ENCODE peak calls at places on chromosomes 11 and 22, in four cellular contexts. C is left lung; V is CD8-positive, alpha-beta T cell; M is SK-N-SH treated with all-trans-retinoic acid at 6 μM for 48 hours. E is an unnamed sample.
A peak's percentile ranks its signal among the peaks of the same experiment; 100 is the strongest.

GRCh38 chr22:36081023-36081431 is 52.4 kb upstream of the RBFOX2 start:
- ATAC-seq in V (no peak), M (peak; percentile 80), C (no peak), E (peak; percentile 52)

GRCh38 chr11:35036642-35037041 is 102.3 kb upstream of the CD44 start:
- ATAC-seq in V (no peak), M (peak; percentile 14), C (no peak), E (peak; percentile 52)

GRCh38 chr11:88415495-88415894 is 78.0 kb upstream of the CTSC start:
- ATAC-seq in M (no peak), C (no peak), V (peak; percentile 10), E (peak; percentile 38)

GRCh38 chr22:18063311-18063710 is 14.5 kb upstream of the PEX26 start:
- ATAC-seq in M (no peak), C (no peak), V (no peak), E (no peak)

GRCh38 chr22:44615602-44616180 is 86.3 kb upstream of the PRR5 start:
- ATAC-seq in C (no peak), M (no peak), V (no peak), E (no peak)

GRCh38 chr22:35752172-35752832 is 34.6 kb downstream of the APOL5 start:
- ATAC-seq in C (peak; percentile 29), M (no peak), V (no peak), E (no peak)

GRCh38 chr11:130217133-130217631 is 57.6 kb downstream of the ST14 start:
- ATAC-seq in V (no peak), C (no peak), M (no peak), E (no peak)

GRCh38 chr11:13680501-13681264 is 12.2 kb downstream of the FAR1 start:
- ATAC-seq in C (peak; percentile 62), M (no peak), V (no peak), E (peak; percentile 32)

GRCh38 chr11:66066751-66067150 is 3.3 kb upstream of the PACS1 start:
- ATAC-seq in M (no peak), C (no peak), V (no peak), E (no peak)

GRCh38 chr11:59088164-59088563 is 2.1 kb downstream of the GLYATL1B start:
- ATAC-seq in M (no peak), V (no peak), C (no peak), E (no peak)

GRCh38 chr11:63620928-63621539 is 6.8 kb upstream of the PLAAT3 start:
- ATAC-seq in M (no peak), V (no peak), C (peak; percentile 40), E (no peak)

GRCh38 chr11:95248666-95249467 is 17.9 kb upstream of the SESN3 start:
- ATAC-seq in V (no peak), M (no peak), C (peak; percentile 55), E (peak; percentile 13)

GRCh38 chr11:93737904-93738612 is 3.2 kb downstream of the TAF1D start:
- ATAC-seq in C (no peak), V (no peak), M (no peak), E (peak; percentile 47)

GRCh38 chr11:2930705-2931415 is 1.6 kb upstream of the PHLDA2 start:
- ATAC-seq in V (no peak), M (peak; percentile 54), C (peak; percentile 79), E (peak; percentile 15)

GRCh38 chr11:70120674-70121073 is 42.6 kb downstream of the ANO1 start:
- ATAC-seq in C (no peak), M (no peak), V (no peak), E (no peak)

GRCh38 chr11:116101737-116102275 is 597.6 kb upstream of the CADM1 start:
- ATAC-seq in M (no peak), C (peak; percentile 91), V (no peak), E (no peak)

GRCh38 chr11:65498977-65499712 is at the start of gene MALAT1:
- ATAC-seq in C (peak; percentile 19), M (peak; percentile 16), V (peak; percentile 16), E (no peak)

GRCh38 chr11:940496-941135 is 14.9 kb downstream of the AP2A2 start:
- ATAC-seq in C (peak; percentile 47), V (no peak), M (no peak), E (no peak)

GRCh38 chr22:33006220-33006954 is 51.8 kb downstream of the SYN3 start:
- ATAC-seq in V (no peak), C (peak; percentile 44), M (no peak), E (no peak)

GRCh38 chr11:69662021-69662698 is 13.0 kb downstream of the LTO1 start:
- ATAC-seq in C (no peak), V (no peak), M (peak; percentile 37), E (no peak)

GRCh38 chr11:63814383-63814736 is 1.1 kb downstream of the SPINDOC start:
- ATAC-seq in M (peak; percentile 14), C (peak; percentile 2), V (no peak), E (no peak)

GRCh38 chr11:38384568-38384967 is 1786.5 kb upstream of the RAG2 start:
- ATAC-seq in V (no peak), C (no peak), M (no peak), E (no peak)

GRCh38 chr11:128772814-128773213 is 78.9 kb downstream of the FLI1 start:
- ATAC-seq in M (no peak), C (peak; percentile 62), V (peak; percentile 54), E (peak; percentile 59)

GRCh38 chr11:27304514-27304913 is 58.5 kb downstream of the CCDC34 start:
- ATAC-seq in V (no peak), C (no peak), M (no peak), E (no peak)

GRCh38 chr11:14237333-14237988 is 121.5 kb downstream of the RRAS2 start:
- ATAC-seq in M (no peak), C (peak; percentile 70), V (peak; percentile 46), E (peak; percentile 39)

GRCh38 chr11:132119573-132119972 is 749.2 kb downstream of the NTM start:
- ATAC-seq in M (no peak), C (no peak), V (no peak), E (no peak)

GRCh38 chr11:28086569-28086968 is 21.4 kb downstream of the KIF18A start:
- ATAC-seq in M (peak; percentile 43), C (no peak), V (no peak), E (no peak)

GRCh38 chr11:67289226-67289650 is at the start of gene ANKRD13D:
- ATAC-seq in V (peak; percentile 45), C (no peak), M (peak; percentile 32), E (no peak)

GRCh38 chr11:63543711-63544110 is 7.1 kb downstream of the PLAAT4 start:
- ATAC-seq in C (no peak), M (no peak), V (no peak), E (no peak)

GRCh38 chr11:16195659-16196058 is 160.7 kb downstream of the SOX6 start:
- ATAC-seq in C (peak; percentile 19), M (peak; percentile 27), V (no peak), E (no peak)

E was measured in activated T-helper 17 cell treated with anti-CD3 and anti-CD28 coated beads, Interleukin-2, amount 50 U/mL, for 72 hours.